ENCODE peak calls at places on chromosomes 13 and 19, in seven cellular contexts. One of them, this sample, is unnamed. For H3K27me3, the result is how much of the 10 kb centered on the place peaks cover.

GRCh38 chr13:112968380-112968909 is 569 bp upstream of the MCF2L start:
- DNase-seq in tibial nerve: no peak
- DNase-seq in ovary: peak
- DNase-seq in adrenal gland: peak
- DNase-seq in HepG2: no peak
- DNase-seq in HCT116: no peak
- DNase-seq in uterus: no peak
- DNase-seq in this sample: peak

GRCh38 chr19:20558011-20558410 is 7.6 kb downstream of the ZNF737 start:
- DNase-seq in tibial nerve: no peak
- DNase-seq in ovary: no peak
- DNase-seq in adrenal gland: peak
- DNase-seq in HepG2: no peak
- DNase-seq in HCT116: no peak
- DNase-seq in uterus: no peak
- DNase-seq in this sample: no peak

GRCh38 chr19:33661336-33661735 is 39.6 kb downstream of the CHST8 start:
- DNase-seq in tibial nerve: no peak
- DNase-seq in ovary: no peak
- DNase-seq in adrenal gland: no peak
- DNase-seq in HepG2: no peak
- DNase-seq in HCT116: no peak
- DNase-seq in uterus: no peak
- DNase-seq in this sample: no peak

GRCh38 chr13:61954092-61954491 is 538.4 kb upstream of the PCDH20 start:
- DNase-seq in tibial nerve: no peak
- DNase-seq in ovary: no peak
- DNase-seq in adrenal gland: no peak
- DNase-seq in HepG2: peak
- DNase-seq in HCT116: peak
- DNase-seq in uterus: no peak
- DNase-seq in this sample: no peak

GRCh38 chr13:20230913-20231838 is 943 bp downstream of the GJB6 start:
- DNase-seq in tibial nerve: no peak
- DNase-seq in ovary: no peak
- DNase-seq in adrenal gland: no peak
- DNase-seq in HepG2: no peak
- DNase-seq in HCT116: no peak
- DNase-seq in uterus: no peak
- DNase-seq in this sample: no peak

GRCh38 chr19:29771708-29772415 is 39.9 kb upstream of the CCNE1 start:
- DNase-seq in tibial nerve: peak
- DNase-seq in ovary: peak
- DNase-seq in adrenal gland: peak
- DNase-seq in HepG2: peak
- DNase-seq in HCT116: peak
- DNase-seq in uterus: no peak
- DNase-seq in this sample: peak

GRCh38 chr13:34678154-34678553 is 263.9 kb upstream of the NBEA start:
- DNase-seq in tibial nerve: no peak
- DNase-seq in ovary: no peak
- DNase-seq in adrenal gland: peak
- DNase-seq in HepG2: peak
- DNase-seq in HCT116: no peak
- DNase-seq in uterus: no peak
- DNase-seq in this sample: no peak

GRCh38 chr13:77022341-77022740 is 4.6 kb downstream of the FBXL3 start:
- DNase-seq in tibial nerve: no peak
- DNase-seq in ovary: no peak
- DNase-seq in adrenal gland: no peak
- DNase-seq in HepG2: no peak
- DNase-seq in HCT116: no peak
- DNase-seq in uterus: no peak
- DNase-seq in this sample: no peak

GRCh38 chr19:49441210-49441959 is at the start of gene SLC17A7:
- DNase-seq in tibial nerve: peak
- DNase-seq in ovary: no peak
- DNase-seq in adrenal gland: no peak
- DNase-seq in HepG2: no peak
- DNase-seq in HCT116: no peak
- DNase-seq in uterus: peak
- DNase-seq in this sample: no peak

GRCh38 chr13:106373989-106374572 is 161.4 kb downstream of the EFNB2 start:
- DNase-seq in tibial nerve: no peak
- DNase-seq in ovary: no peak
- DNase-seq in adrenal gland: no peak
- DNase-seq in HepG2: no peak
- DNase-seq in HCT116: no peak
- DNase-seq in uterus: peak
- DNase-seq in this sample: no peak

GRCh38 chr19:5138606-5139594 is 170.0 kb downstream of the KDM4B start:
- DNase-seq in tibial nerve: peak
- DNase-seq in ovary: no peak
- DNase-seq in adrenal gland: no peak
- DNase-seq in HepG2: no peak
- DNase-seq in HCT116: no peak
- DNase-seq in uterus: no peak
- DNase-seq in this sample: peak

GRCh38 chr13:94660695-94661324 is 51.5 kb downstream of the SOX21 start:
- DNase-seq in tibial nerve: no peak
- DNase-seq in ovary: no peak
- DNase-seq in adrenal gland: no peak
- DNase-seq in HepG2: no peak
- DNase-seq in HCT116: no peak
- DNase-seq in uterus: no peak
- DNase-seq in this sample: no peak

GRCh38 chr13:78978381-78978998 is 319.5 kb upstream of the OBI1 start:
- DNase-seq in tibial nerve: peak
- DNase-seq in ovary: no peak
- DNase-seq in adrenal gland: peak
- DNase-seq in HepG2: peak
- DNase-seq in HCT116: peak
- DNase-seq in uterus: no peak
- DNase-seq in this sample: no peak

GRCh38 chr13:102599451-102600012 is 2.7 kb downstream of the TPP2 start:
- DNase-seq in tibial nerve: no peak
- DNase-seq in ovary: no peak
- DNase-seq in adrenal gland: no peak
- DNase-seq in HepG2: no peak
- DNase-seq in HCT116: no peak
- DNase-seq in uterus: no peak
- DNase-seq in this sample: no peak

GRCh38 chr19:53461866-53462265 is 5.7 kb upstream of the ZNF813 start:
- DNase-seq in tibial nerve: no peak
- DNase-seq in ovary: no peak
- DNase-seq in adrenal gland: no peak
- DNase-seq in HepG2: no peak
- DNase-seq in HCT116: no peak
- DNase-seq in uterus: no peak
- DNase-seq in this sample: no peak

GRCh38 chr19:485583-486236 is 10.6 kb upstream of the MADCAM1 start:
- DNase-seq in tibial nerve: peak
- DNase-seq in ovary: no peak
- DNase-seq in adrenal gland: peak
- DNase-seq in HepG2: peak
- DNase-seq in HCT116: no peak
- DNase-seq in uterus: no peak
- DNase-seq in this sample: no peak

GRCh38 chr13:49935171-49936084 is 712 bp downstream of the SPRYD7 start:
- DNase-seq in tibial nerve: peak
- DNase-seq in ovary: no peak
- DNase-seq in adrenal gland: peak
- DNase-seq in HepG2: peak
- DNase-seq in HCT116: peak
- DNase-seq in uterus: no peak
- DNase-seq in this sample: no peak

GRCh38 chr19:16829822-16830289 is 658 bp downstream of the SIN3B start:
- DNase-seq in tibial nerve: no peak
- DNase-seq in ovary: no peak
- DNase-seq in adrenal gland: no peak
- DNase-seq in HepG2: no peak
- DNase-seq in HCT116: no peak
- DNase-seq in uterus: no peak
- DNase-seq in this sample: no peak

GRCh38 chr13:34762312-34762711 is 179.8 kb upstream of the NBEA start:
- DNase-seq in tibial nerve: no peak
- DNase-seq in ovary: no peak
- DNase-seq in adrenal gland: no peak
- DNase-seq in HepG2: no peak
- DNase-seq in HCT116: no peak
- DNase-seq in uterus: no peak
- DNase-seq in this sample: no peak

GRCh38 chr19:38735257-38735686 is 9.0 kb downstream of the CAPN12 start:
- DNase-seq in tibial nerve: no peak
- DNase-seq in ovary: no peak
- DNase-seq in adrenal gland: peak
- DNase-seq in HepG2: no peak
- DNase-seq in HCT116: no peak
- DNase-seq in uterus: peak
- DNase-seq in this sample: peak

GRCh38 chr13:114259974-114260373 is 21.4 kb upstream of the UPF3A start:
- DNase-seq in tibial nerve: no peak
- DNase-seq in ovary: no peak
- DNase-seq in adrenal gland: no peak
- DNase-seq in HepG2: no peak
- DNase-seq in HCT116: no peak
- DNase-seq in uterus: no peak
- DNase-seq in this sample: no peak

GRCh38 chr13:33349996-33350826 is 64.7 kb upstream of the STARD13 start:
- DNase-seq in tibial nerve: peak
- DNase-seq in ovary: peak
- DNase-seq in adrenal gland: peak
- DNase-seq in HepG2: no peak
- DNase-seq in HCT116: no peak
- DNase-seq in uterus: peak
- DNase-seq in this sample: peak

GRCh38 chr19:4298772-4299550 is 3.2 kb downstream of the TMIGD2 start:
- DNase-seq in tibial nerve: no peak
- DNase-seq in ovary: no peak
- DNase-seq in adrenal gland: no peak
- DNase-seq in HepG2: no peak
- DNase-seq in HCT116: no peak
- DNase-seq in uterus: no peak
- DNase-seq in this sample: no peak

GRCh38 chr19:41156207-41156606 is 36.8 kb upstream of the CYP2S1 start:
- DNase-seq in tibial nerve: no peak
- DNase-seq in ovary: no peak
- DNase-seq in adrenal gland: no peak
- DNase-seq in HepG2: no peak
- DNase-seq in HCT116: no peak
- DNase-seq in uterus: no peak
- DNase-seq in this sample: no peak
- TF ChIP-seq CTCF in tibial nerve: no peak
- TF ChIP-seq CTCF in ovary: no peak
- TF ChIP-seq CTCF in adrenal gland: no peak
- TF ChIP-seq CTCF in HepG2: no peak
- TF ChIP-seq CTCF in HCT116: peak
- TF ChIP-seq CTCF in uterus: no peak
- TF ChIP-seq CTCF in this sample: no peak

DNA sequence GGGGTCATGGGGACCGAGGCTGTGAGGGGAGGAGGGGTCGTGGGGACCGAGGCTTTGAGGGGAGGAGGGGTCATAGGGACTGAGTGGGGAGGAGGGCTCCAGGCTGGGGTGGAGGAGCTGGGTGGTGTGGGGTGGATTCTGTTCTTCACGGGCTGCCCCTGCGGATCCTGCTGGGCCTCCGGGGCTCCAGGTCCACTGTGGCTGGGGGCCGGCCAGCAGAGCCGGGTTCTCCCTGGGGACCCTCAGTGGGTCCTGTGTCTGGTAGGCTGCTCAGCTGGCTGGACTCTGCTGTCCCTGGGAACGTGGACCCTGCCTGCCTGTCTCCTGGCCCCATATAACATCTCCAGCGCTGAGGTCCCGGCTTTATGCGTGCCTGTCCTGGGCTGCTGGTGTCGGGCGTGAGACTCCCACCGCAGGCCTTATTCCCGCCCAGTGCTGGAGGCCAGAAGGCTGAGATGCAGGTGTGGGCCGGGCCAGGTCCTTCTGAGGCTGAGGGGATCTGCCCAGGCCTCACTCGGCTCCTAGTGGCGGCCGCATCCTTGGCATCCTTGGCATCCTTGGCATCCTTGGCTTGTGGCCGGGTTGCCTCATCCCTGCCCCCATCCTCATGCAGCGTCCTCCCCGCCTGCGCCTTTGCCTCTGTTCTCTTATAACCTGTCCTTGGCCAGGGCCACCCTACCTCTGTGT is 19.8 kb upstream of the GNA15 start:
- DNase-seq in tibial nerve: no peak
- DNase-seq in ovary: no peak
- DNase-seq in adrenal gland: no peak
- DNase-seq in HepG2: no peak
- DNase-seq in HCT116: no peak
- DNase-seq in uterus: no peak
- DNase-seq in this sample: peak
- H3K27me3 ChIP-seq in tibial nerve: under half
- H3K27me3 ChIP-seq in ovary: under half
- H3K27me3 ChIP-seq in adrenal gland: under half
- H3K27me3 ChIP-seq in HepG2: under half
- H3K27me3 ChIP-seq in HCT116: under half
- H3K27me3 ChIP-seq in uterus: under half
- H3K27me3 ChIP-seq in this sample: under half

GRCh38 chr19:44356383-44357111 is at the start of gene ZNF112:
- DNase-seq in tibial nerve: peak
- DNase-seq in ovary: peak
- DNase-seq in adrenal gland: peak
- DNase-seq in HepG2: peak
- DNase-seq in HCT116: peak
- DNase-seq in uterus: peak
- DNase-seq in this sample: peak
- TF ChIP-seq POLR2A in tibial nerve: no peak
- TF ChIP-seq POLR2A in ovary: peak
- TF ChIP-seq POLR2A in adrenal gland: peak
- TF ChIP-seq POLR2A in HepG2: peak
- TF ChIP-seq POLR2A in HCT116: peak
- TF ChIP-seq POLR2A in uterus: no peak
- TF ChIP-seq POLR2A in this sample: peak

GRCh38 chr13:26943748-26944147 is 183.2 kb upstream of the GPR12 start:
- DNase-seq in tibial nerve: no peak
- DNase-seq in ovary: no peak
- DNase-seq in adrenal gland: no peak
- DNase-seq in HepG2: no peak
- DNase-seq in HCT116: no peak
- DNase-seq in uterus: no peak
- DNase-seq in this sample: no peak

GRCh38 chr13:26949701-26950345 is 189.2 kb upstream of the GPR12 start:
- DNase-seq in tibial nerve: no peak
- DNase-seq in ovary: no peak
- DNase-seq in adrenal gland: no peak
- DNase-seq in HepG2: no peak
- DNase-seq in HCT116: no peak
- DNase-seq in uterus: no peak
- DNase-seq in this sample: no peak

GRCh38 chr13:26948353-26948752 is 187.8 kb upstream of the GPR12 start:
- DNase-seq in tibial nerve: no peak
- DNase-seq in ovary: no peak
- DNase-seq in adrenal gland: no peak
- DNase-seq in HepG2: no peak
- DNase-seq in HCT116: no peak
- DNase-seq in uterus: no peak
- DNase-seq in this sample: no peak

GRCh38 chr13:26950546-26950945 is 190.0 kb upstream of the GPR12 start:
- DNase-seq in tibial nerve: no peak
- DNase-seq in ovary: no peak
- DNase-seq in adrenal gland: no peak
- DNase-seq in HepG2: no peak
- DNase-seq in HCT116: no peak
- DNase-seq in uterus: no peak
- DNase-seq in this sample: no peak

GRCh38 chr13:26946675-26947342 is 186.2 kb upstream of the GPR12 start:
- DNase-seq in tibial nerve: no peak
- DNase-seq in ovary: no peak
- DNase-seq in adrenal gland: no peak
- DNase-seq in HepG2: peak
- DNase-seq in HCT116: peak
- DNase-seq in uterus: no peak
- DNase-seq in this sample: no peak
- TF ChIP-seq CTCF in tibial nerve: peak
- TF ChIP-seq CTCF in ovary: peak
- TF ChIP-seq CTCF in adrenal gland: peak
- TF ChIP-seq CTCF in HepG2: peak
- TF ChIP-seq CTCF in HCT116: peak
- TF ChIP-seq CTCF in uterus: peak
- TF ChIP-seq CTCF in this sample: peak

This sample was measured in right lobe of liver.